ENCODE peak calls at places on chromosomes 13 and 19, in eight cellular contexts. U, F, B, E, O, Z, Y and Q are unnamed samples.
A peak's percentile ranks its signal among the peaks of the same experiment; 100 is the strongest.

GRCh38 chr13:85597790-85598500 is 201.3 kb downstream of the SLITRK6 start:
- DNase-seq in U (no peak), F (no peak), B (no peak), E (no peak), O (no peak), Z (no peak), Y (no peak), Q (peak; percentile 3)

GRCh38 chr19:13727798-13728197 is 36.5 kb upstream of the MRI1 start:
- DNase-seq in U (no peak), F (peak; percentile 53), B (no peak), E (no peak), O (no peak), Z (no peak), Y (no peak), Q (peak; percentile 58)

GRCh38 chr19:52007436-52007804 is 591 bp downstream of the ZNF615 start:
- DNase-seq in U (no peak), F (peak; percentile 6), B (peak; percentile 18), E (no peak), O (no peak), Z (peak; percentile 53), Y (no peak), Q (peak; percentile 6)

GRCh38 chr13:106846571-106846970 is 278.6 kb upstream of the ARGLU1 start:
- DNase-seq in U (no peak), F (no peak), B (no peak), E (no peak), O (no peak), Z (no peak), Y (no peak), Q (no peak)

GRCh38 chr13:114096031-114096485 is 36.4 kb downstream of the RASA3 start:
- DNase-seq in U (peak; percentile 52), F (no peak), B (no peak), E (no peak), O (no peak), Z (no peak), Y (no peak), Q (no peak)

GRCh38 chr13:87259479-87260083 is 411.6 kb upstream of the SLITRK5 start:
- DNase-seq in U (no peak), F (no peak), B (no peak), E (no peak), O (no peak), Z (peak; percentile 61), Y (no peak), Q (no peak)

GRCh38 chr13:71525004-71525403 is 342.0 kb downstream of the DACH1 start:
- DNase-seq in U (no peak), F (no peak), B (no peak), E (no peak), O (no peak), Z (no peak), Y (no peak), Q (no peak)

GRCh38 chr13:46492946-46493345 is 60.0 kb upstream of the LRCH1 start:
- DNase-seq in U (no peak), F (peak; percentile 50), B (peak; percentile 41), E (no peak), O (peak; percentile 7), Z (peak; percentile 63), Y (no peak), Q (peak; percentile 75)

GRCh38 chr13:111152836-111153235 is 37.7 kb downstream of the ARHGEF7 start:
- DNase-seq in U (no peak), F (no peak), B (no peak), E (no peak), O (no peak), Z (peak; percentile 13), Y (no peak), Q (no peak)

GRCh38 chr19:51615991-51616390 is 14.2 kb downstream of the SIGLEC5 start:
- DNase-seq in U (no peak), F (no peak), B (no peak), E (no peak), O (no peak), Z (no peak), Y (no peak), Q (no peak)

GRCh38 chr13:93882086-93882651 is 597.3 kb downstream of the DCT start:
- DNase-seq in U (no peak), F (no peak), B (no peak), E (no peak), O (no peak), Z (no peak), Y (no peak), Q (no peak)

GRCh38 chr13:114011226-114011625 is 37.4 kb upstream of the C13orf46 start:
- DNase-seq in U (no peak), F (no peak), B (no peak), E (no peak), O (no peak), Z (no peak), Y (no peak), Q (no peak)

GRCh38 chr13:39767791-39768564 is 112.5 kb downstream of the COG6 start:
- DNase-seq in U (no peak), F (no peak), B (no peak), E (no peak), O (no peak), Z (peak; percentile 42), Y (no peak), Q (no peak)

GRCh38 chr19:34409189-34410164 is 5.3 kb downstream of the PDCD2L start:
- DNase-seq in U (no peak), F (no peak), B (no peak), E (no peak), O (no peak), Z (no peak), Y (no peak), Q (no peak)

GRCh38 chr13:79541426-79542049 is 60.6 kb downstream of the NDFIP2 start:
- DNase-seq in U (no peak), F (peak; percentile 57), B (peak; percentile 28), E (no peak), O (peak; percentile 44), Z (peak; percentile 40), Y (no peak), Q (peak; percentile 87)

GRCh38 chr19:7869453-7869909 is 4.7 kb downstream of the PRR36 start:
- DNase-seq in U (no peak), F (no peak), B (peak; percentile 53), E (peak; percentile 73), O (peak; percentile 22), Z (peak; percentile 72), Y (peak; percentile 64), Q (peak; percentile 40)

GRCh38 chr13:87622921-87623320 is 48.2 kb upstream of the SLITRK5 start:
- DNase-seq in U (no peak), F (no peak), B (no peak), E (no peak), O (no peak), Z (no peak), Y (no peak), Q (no peak)

GRCh38 chr13:23979361-23980159 is 82.3 kb upstream of the C1QTNF9B start:
- DNase-seq in U (peak; percentile 85), F (peak; percentile 53), B (peak; percentile 57), E (peak; percentile 23), O (no peak), Z (peak; percentile 81), Y (peak; percentile 77), Q (peak; percentile 94)

GRCh38 chr13:112198611-112199010 is 131.7 kb downstream of the SOX1 start:
- DNase-seq in U (no peak), F (no peak), B (no peak), E (no peak), O (no peak), Z (no peak), Y (no peak), Q (no peak)

GRCh38 chr19:16851031-16851712 is 22.0 kb downstream of the SIN3B start:
- DNase-seq in U (no peak), F (no peak), B (no peak), E (no peak), O (no peak), Z (no peak), Y (no peak), Q (no peak)

GRCh38 chr13:99916366-99917103 is 55.0 kb downstream of the ZIC5 start:
- DNase-seq in U (no peak), F (peak; percentile 32), B (peak; percentile 38), E (no peak), O (peak; percentile 22), Z (peak; percentile 49), Y (no peak), Q (peak; percentile 80)
- TF ChIP-seq CTCF in U (peak; percentile 84), F (peak; percentile 70), B (peak; percentile 76), E (peak; percentile 70), O (peak; percentile 86), Z (peak; percentile 93), Y (peak; percentile 90), Q (peak; percentile 100)

GRCh38 chr13:104565888-104566287 is 1499.7 kb upstream of the SLC10A2 start:
- DNase-seq in U (no peak), F (no peak), B (no peak), E (no peak), O (no peak), Z (no peak), Y (no peak), Q (no peak)

GRCh38 chr13:104567114-104567513 is 1500.9 kb upstream of the SLC10A2 start:
- DNase-seq in U (no peak), F (no peak), B (no peak), E (no peak), O (no peak), Z (no peak), Y (no peak), Q (no peak)

GRCh38 chr13:104577029-104577820 is 1511.0 kb upstream of the SLC10A2 start:
- DNase-seq in U (no peak), F (no peak), B (no peak), E (no peak), O (no peak), Z (no peak), Y (no peak), Q (peak; percentile 49)

GRCh38 chr13:104571890-104572229 is 1505.6 kb upstream of the SLC10A2 start:
- DNase-seq in U (no peak), F (no peak), B (no peak), E (no peak), O (no peak), Z (no peak), Y (no peak), Q (no peak)

GRCh38 chr13:104571161-104571889 is 1505.1 kb upstream of the SLC10A2 start:
- DNase-seq in U (peak; percentile 69), F (peak; percentile 85), B (peak; percentile 75), E (no peak), O (no peak), Z (peak; percentile 72), Y (peak; percentile 67), Q (peak; percentile 92)
- TF ChIP-seq CTCF in U (peak; percentile 55), F (peak; percentile 71), B (peak; percentile 41), E (peak; percentile 3), O (peak; percentile 26), Z (peak; percentile 69), Y (no peak), Q (peak; percentile 96)

GRCh38 chr13:100674848-100675659 is 459 bp upstream of the TMTC4 start:
- DNase-seq in U (peak; percentile 100), F (peak; percentile 99), B (peak; percentile 100), E (peak; percentile 99), O (peak; percentile 88), Z (peak; percentile 98), Y (peak; percentile 100), Q (peak; percentile 98)
- TF ChIP-seq CTCF in U (peak; percentile 28), F (peak; percentile 36), B (no peak), E (no peak), O (peak; percentile 35), Z (peak; percentile 52), Y (peak; percentile 34), Q (peak; percentile 16)

DNA sequence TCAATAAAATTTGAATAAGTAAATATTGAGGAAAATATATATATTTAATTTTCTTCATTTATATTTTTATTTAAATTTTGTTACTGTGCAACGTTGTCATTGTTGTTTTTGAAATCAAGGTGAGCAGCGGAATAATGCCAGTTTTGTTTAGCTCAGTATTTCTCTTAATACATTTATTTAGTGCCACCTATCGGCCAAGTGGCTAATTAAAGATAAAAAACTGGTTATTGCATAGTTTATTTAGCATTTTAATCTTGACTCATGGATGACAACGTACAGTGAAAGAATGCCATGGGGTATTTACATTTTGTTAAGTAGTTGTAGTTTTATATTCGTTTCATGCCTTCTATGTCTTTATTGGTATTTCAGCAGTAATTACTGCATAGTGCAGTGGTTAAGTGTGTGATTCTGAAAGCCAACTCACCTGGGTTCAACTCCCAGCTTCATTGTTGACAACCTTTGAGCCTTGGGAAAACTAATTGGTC is 265.9 kb downstream of the MYO16 start:
- DNase-seq in U (no peak), F (peak; percentile 56), B (peak; percentile 20), E (no peak), O (no peak), Z (peak; percentile 57), Y (no peak), Q (peak; percentile 52)
- TF ChIP-seq CTCF in U (peak; percentile 42), F (peak; percentile 57), B (peak; percentile 79), E (peak; percentile 68), O (peak; percentile 29), Z (peak; percentile 70), Y (peak; percentile 25), Q (peak; percentile 52)